ENCODE peak calls at places on chromosomes 4 and X, in ten cellular contexts. J is endothelial cell of umbilical vein, B is psoas muscle, W is stomach, Q is pancreas, P is IMR-90, Z is OCI-LY7, M is left ventricle myocardium inferior, T is fibroblast of lung, A is body of pancreas. C is an unnamed sample.

GRCh38 chrX:23871905-23872546 is 35.7 kb downstream of the APOO start:
- DNase-seq in W (no peak), M (no peak), B (no peak), T (peak), P (no peak), Z (no peak), Q (no peak), A (no peak), J (no peak), C (no peak)

GRCh38 chr4:17770845-17771244 is 10.6 kb downstream of the FAM184B start:
- DNase-seq in T (no peak), Z (no peak), W (no peak), J (no peak), A (no peak), Q (no peak), B (no peak), M (no peak), P (no peak), C (no peak)

GRCh38 chrX:127708155-127708554 is 344.0 kb downstream of the ACTRT1 start:
- DNase-seq in W (no peak), M (no peak), J (no peak), T (no peak), P (no peak), Z (no peak), A (no peak), Q (no peak), B (no peak), C (no peak)

GRCh38 chr4:174037049-174037448 is 246.4 kb downstream of the FBXO8 start:
- DNase-seq in P (no peak), Q (no peak), T (no peak), M (no peak), A (no peak), Z (no peak), W (no peak), B (no peak), J (no peak), C (no peak)

GRCh38 chrX:141945415-141945814 is 41.7 kb downstream of the MAGEC1 start:
- DNase-seq in B (no peak), A (no peak), W (no peak), J (no peak), Q (no peak), M (no peak), P (no peak), T (no peak), Z (no peak), C (no peak)

GRCh38 chrX:10656214-10656613 is 35.8 kb upstream of the MID1 start:
- DNase-seq in M (no peak), T (no peak), J (no peak), Z (no peak), B (no peak), W (no peak), Q (no peak), A (no peak), P (no peak), C (peak)

GRCh38 chrX:111519215-111519614 is 7.8 kb downstream of the SERTM2 start:
- DNase-seq in M (no peak), Q (no peak), B (no peak), Z (no peak), T (peak), J (no peak), P (peak), A (no peak), W (no peak), C (no peak)

GRCh38 chrX:45801554-45801953 is 600.9 kb upstream of the DIPK2B start:
- DNase-seq in Q (no peak), P (peak), B (no peak), A (no peak), M (no peak), J (peak), Z (peak), T (peak), W (no peak), C (no peak)

GRCh38 chr4:100803751-100804150 is 285.9 kb upstream of the EMCN start:
- DNase-seq in J (no peak), M (no peak), B (no peak), Q (no peak), P (no peak), Z (no peak), T (no peak), A (no peak), W (no peak), C (no peak)

GRCh38 chr4:112213091-112213490 is 18.5 kb upstream of the AP1AR start:
- DNase-seq in T (no peak), J (no peak), B (no peak), Q (no peak), M (no peak), Z (peak), A (no peak), P (no peak), W (no peak), C (peak)

GRCh38 chr4:25367004-25367621 is 9.9 kb upstream of the ANAPC4 start:
- DNase-seq in P (peak), B (no peak), Q (no peak), W (no peak), J (peak), M (no peak), Z (peak), A (no peak), T (peak), C (no peak)

GRCh38 chr4:115370012-115370411 is 256.6 kb upstream of the NDST4 start:
- DNase-seq in B (no peak), W (no peak), M (no peak), Z (no peak), J (no peak), P (no peak), A (no peak), Q (no peak), T (no peak), C (no peak)

GRCh38 chr4:48913346-48913745 is 6.8 kb upstream of the OCIAD2 start:
- DNase-seq in P (peak), T (peak), A (no peak), Z (no peak), J (peak), Q (no peak), M (no peak), W (no peak), B (no peak), C (no peak)

GRCh38 chrX:44884944-44885343 is 12.0 kb downstream of the KDM6A start:
- DNase-seq in M (no peak), Z (no peak), A (no peak), B (no peak), T (no peak), Q (no peak), J (no peak), P (no peak), W (no peak), C (no peak)

GRCh38 chr4:184059099-184059498 is 154.0 kb downstream of the STOX2 start:
- DNase-seq in W (no peak), P (no peak), J (no peak), T (no peak), Z (no peak), A (no peak), Q (no peak), B (no peak), M (no peak), C (no peak)

GRCh38 chr4:77817304-77818076 is 1.7 kb downstream of the CNOT6L start:
- DNase-seq in M (no peak), Z (peak), Q (no peak), T (no peak), P (no peak), J (no peak), W (no peak), A (peak), B (no peak), C (peak)

GRCh38 chr4:138734746-138735145 is 280.8 kb upstream of the NOCT start:
- DNase-seq in W (no peak), T (peak), M (no peak), Z (no peak), J (peak), P (peak), A (no peak), Q (no peak), B (no peak), C (no peak)

GRCh38 chr4:112840061-112840460 is 203.1 kb downstream of the LARP7 start:
- DNase-seq in J (no peak), Q (no peak), W (no peak), M (no peak), A (no peak), T (no peak), Z (no peak), B (no peak), P (peak), C (no peak)

GRCh38 chr4:137650051-137650450 is 117.8 kb upstream of the PCDH18 start:
- DNase-seq in A (no peak), Z (no peak), P (peak), Q (no peak), B (no peak), T (peak), M (no peak), J (no peak), W (no peak), C (no peak)

GRCh38 chr4:121462660-121463261 is 81.9 kb upstream of the QRFPR start:
- DNase-seq in P (peak), J (peak), Q (no peak), Z (peak), A (peak), T (peak), B (no peak), M (no peak), W (peak), C (peak)

GRCh38 chr4:124334119-124334518 is 378.4 kb downstream of the ANKRD50 start:
- DNase-seq in J (peak), B (no peak), M (no peak), Q (no peak), P (peak), T (peak), Z (peak), W (no peak), A (no peak), C (peak)

GRCh38 chrX:120781416-120781815 is 94.2 kb downstream of the CT47B1 start:
- DNase-seq in P (no peak), Q (no peak), A (no peak), W (no peak), M (no peak), B (no peak), Z (no peak), T (peak), J (peak), C (no peak)

GRCh38 chrX:26597981-26598380 is 382.0 kb downstream of the MAGEB5 start:
- DNase-seq in T (no peak), A (no peak), W (no peak), J (no peak), M (no peak), P (peak), Z (no peak), B (no peak), Q (no peak), C (no peak)

GRCh38 chr4:114677346-114677979 is 78.9 kb downstream of the UGT8 start:
- DNase-seq in B (no peak), Q (no peak), A (no peak), M (no peak), W (no peak), T (no peak), P (no peak), J (no peak), Z (no peak), C (no peak)

GRCh38 chr4:145528601-145529000 is 46.9 kb downstream of the SMAD1 start:
- DNase-seq in Z (no peak), A (no peak), Q (no peak), T (no peak), P (no peak), W (no peak), B (no peak), J (no peak), M (no peak), C (no peak)

GRCh38 chr4:107792691-107793090 is 32.0 kb upstream of the SGMS2 start:
- DNase-seq in P (no peak), Q (no peak), A (no peak), B (no peak), Z (no peak), J (no peak), M (no peak), W (no peak), T (no peak), C (no peak)

GRCh38 chr4:107794001-107794400 is 30.7 kb upstream of the SGMS2 start:
- DNase-seq in W (no peak), Z (no peak), P (no peak), B (no peak), Q (no peak), T (no peak), A (no peak), M (no peak), J (no peak), C (peak)

DNA sequence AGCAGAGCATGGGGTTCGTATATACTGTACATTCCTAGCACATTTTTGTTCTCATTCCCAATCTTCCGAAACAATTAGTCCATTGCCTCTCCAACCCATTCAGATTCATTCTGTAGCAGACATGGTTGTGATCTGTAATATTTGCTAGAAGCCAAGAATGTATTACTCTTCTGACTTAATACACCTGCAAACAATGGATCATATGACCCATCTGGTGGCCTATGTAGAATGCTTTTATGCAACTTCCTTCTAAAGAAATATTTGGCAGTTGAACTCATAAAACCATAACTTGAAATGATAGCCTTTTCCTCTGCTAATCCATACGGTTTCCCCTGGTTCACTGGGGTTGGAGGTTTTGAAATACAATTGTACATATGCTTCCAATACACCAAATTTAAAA is 32.8 kb upstream of the SGMS2 start:
- DNase-seq in Z (no peak), M (no peak), P (no peak), T (no peak), J (peak), W (no peak), B (no peak), A (no peak), Q (no peak), C (no peak)
- H3K27ac ChIP-seq in Z (no peak), M (no peak), P (no peak), T (no peak), J (no peak), W (no peak), B (no peak), A (no peak), Q (no peak), C (no peak)

DNA sequence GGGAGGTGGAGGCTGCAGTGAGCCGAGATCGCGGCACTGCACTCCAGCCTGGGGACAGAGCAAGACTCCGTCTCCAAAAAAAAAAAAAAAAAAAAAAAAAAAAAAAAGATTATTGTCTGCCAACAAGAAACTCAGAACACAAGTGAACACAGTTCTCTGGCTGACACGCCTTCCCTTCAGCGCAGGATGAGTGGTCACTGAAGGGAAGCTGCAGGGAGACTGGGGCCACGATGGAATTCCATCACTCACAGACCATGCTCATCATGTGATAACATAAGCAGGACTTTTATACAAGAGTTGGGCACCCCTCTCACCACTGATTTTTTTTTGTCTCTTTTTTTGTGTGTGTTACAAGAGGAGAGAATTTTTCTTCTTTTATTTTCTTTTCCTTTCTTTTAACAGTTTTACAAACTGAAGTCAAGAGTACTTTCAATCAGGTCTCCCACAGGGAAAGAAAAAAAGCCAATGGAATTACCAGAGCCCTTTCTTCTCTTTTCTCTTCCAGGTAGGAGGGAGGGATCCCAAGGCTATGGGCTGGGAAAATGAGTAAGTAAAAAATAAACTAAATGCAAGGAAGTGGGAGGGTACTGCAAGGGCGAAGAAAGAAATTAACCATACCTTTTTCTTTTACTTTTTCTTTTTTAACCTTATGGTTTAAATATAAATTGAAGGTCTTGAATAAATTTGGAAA is 435.6 kb downstream of the GPM6A start:
- DNase-seq in W (no peak), Z (no peak), Q (no peak), P (no peak), J (no peak), T (no peak), A (no peak), B (no peak), M (no peak), C (no peak)
- TF ChIP-seq CTCF in W (no peak), Z (no peak), Q (no peak), P (no peak), J (no peak), T (no peak), A (no peak), B (no peak), M (no peak), C (no peak)

GRCh38 chr4:7148337-7148736 is 44.0 kb upstream of the SORCS2 start:
- DNase-seq in J (no peak), M (no peak), P (no peak), B (no peak), A (no peak), Q (no peak), T (no peak), W (no peak), Z (no peak), C (no peak)

GRCh38 chr4:7150083-7150635 is 42.2 kb upstream of the SORCS2 start:
- DNase-seq in T (no peak), M (no peak), B (no peak), P (no peak), Z (no peak), J (no peak), A (no peak), Q (no peak), W (no peak), C (no peak)

GRCh38 chr4:7154351-7154981 is 37.9 kb upstream of the SORCS2 start:
- DNase-seq in J (no peak), W (no peak), Z (no peak), P (no peak), M (no peak), B (peak), A (no peak), Q (peak), T (no peak), C (no peak)

GRCh38 chr4:7153711-7154110 is 38.6 kb upstream of the SORCS2 start:
- DNase-seq in A (no peak), T (no peak), P (no peak), M (no peak), W (no peak), Z (no peak), J (no peak), B (peak), Q (peak), C (no peak)

DNA sequence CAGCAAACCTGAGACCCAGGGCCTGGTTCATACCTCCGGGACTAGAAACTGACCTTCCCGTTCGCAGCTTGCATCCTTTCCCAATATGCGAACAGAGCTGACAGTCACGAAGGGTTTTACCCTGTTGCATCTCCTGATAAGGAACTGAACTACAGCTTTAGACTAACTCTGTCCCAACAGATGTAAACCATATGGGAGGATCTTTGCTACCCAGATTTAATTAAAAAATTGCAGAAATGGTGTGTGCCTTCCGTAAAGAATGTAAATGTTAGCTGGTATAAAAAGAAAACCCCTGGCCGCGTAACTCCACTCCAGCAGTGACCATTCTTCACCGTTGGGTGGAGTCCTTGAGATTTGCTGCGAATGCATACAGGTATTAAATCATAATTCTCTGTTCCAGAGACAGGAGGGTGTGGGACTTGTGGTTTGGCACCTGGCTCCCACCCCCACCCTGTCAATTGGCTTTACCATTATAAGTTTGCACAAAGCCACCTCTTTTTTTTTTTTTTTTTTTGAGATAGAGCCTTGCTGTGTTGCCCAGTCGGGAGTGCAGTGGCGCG is 40.6 kb upstream of the SORCS2 start:
- DNase-seq in Q (no peak), A (no peak), W (no peak), Z (no peak), M (no peak), T (no peak), J (no peak), P (no peak), B (no peak), C (no peak)
- H3K27ac ChIP-seq in Q (no peak), A (no peak), W (no peak), Z (no peak), M (no peak), T (no peak), J (no peak), P (no peak), B (no peak), C (no peak)

DNA sequence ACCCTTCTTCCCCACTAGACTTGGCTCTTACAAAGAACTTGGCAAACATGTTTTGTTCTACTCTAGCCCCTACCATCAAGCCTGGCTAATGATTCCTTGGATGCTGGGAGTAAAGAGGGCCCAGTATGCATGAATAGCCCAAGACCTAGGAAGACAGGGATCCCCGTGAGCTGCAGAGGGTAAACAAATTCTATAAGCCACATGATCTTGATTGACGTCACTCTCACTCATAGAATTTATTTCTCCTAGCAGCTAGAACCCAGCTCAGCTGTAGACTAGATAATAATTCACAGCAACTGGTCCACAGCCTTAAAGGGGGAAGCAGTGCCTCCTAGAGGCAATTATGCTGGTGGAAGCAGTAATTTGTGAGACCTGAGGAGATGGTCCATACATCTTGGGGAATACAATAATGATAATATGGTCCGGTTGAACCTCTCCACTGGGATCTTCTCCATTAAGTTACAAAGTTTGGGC is 16.1 kb upstream of the USO1 start:
- DNase-seq in T (no peak), P (no peak), Q (no peak), Z (no peak), J (no peak), B (no peak), M (no peak), W (no peak), A (no peak), C (peak)
- TF ChIP-seq CTCF in T (peak), P (peak), Q (no peak), Z (peak), J (no peak), B (peak), M (peak), W (no peak), A (peak), C (peak)

GRCh38 chr4:73902038-73902637 is 32.9 kb downstream of the CXCL1 start:
- DNase-seq in Z (no peak), P (peak), A (no peak), T (no peak), Q (no peak), W (no peak), M (no peak), B (no peak), J (no peak), C (no peak)

GRCh38 chr4:73897380-73898136 is 28.4 kb downstream of the CXCL1 start:
- DNase-seq in Q (no peak), Z (no peak), M (no peak), B (no peak), P (peak), T (peak), J (no peak), W (no peak), A (no peak), C (no peak)

GRCh38 chr4:73904491-73904890 is 35.3 kb downstream of the CXCL1 start:
- DNase-seq in Z (no peak), M (peak), B (no peak), W (no peak), J (no peak), T (peak), Q (no peak), P (no peak), A (no peak), C (no peak)

GRCh38 chr4:73899321-73899720 is 30.1 kb downstream of the CXCL1 start:
- DNase-seq in Z (no peak), B (no peak), T (no peak), W (no peak), Q (no peak), M (no peak), A (no peak), J (no peak), P (no peak), C (no peak)

DNA sequence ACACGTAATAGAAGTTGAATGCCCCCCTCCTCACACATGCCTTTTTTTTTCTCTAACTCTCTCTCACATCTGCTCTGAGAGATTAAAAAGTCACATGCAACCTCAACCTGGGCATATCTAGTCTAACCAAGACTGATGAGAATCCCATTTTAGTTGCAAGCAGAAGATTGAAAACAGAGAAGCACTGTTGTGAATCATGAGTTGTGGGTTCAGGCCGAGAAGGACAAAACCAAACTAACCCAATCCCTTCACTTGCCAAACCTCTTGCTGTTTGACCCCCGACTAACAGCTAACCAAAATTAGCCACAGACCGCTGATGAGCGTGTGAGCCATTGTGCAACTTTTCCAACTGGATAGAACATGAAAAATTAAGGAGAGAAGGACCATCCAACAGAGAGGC is 31.8 kb downstream of the CXCL1 start:
- DNase-seq in Z (no peak), A (no peak), B (no peak), T (peak), J (no peak), M (no peak), W (no peak), P (peak), Q (no peak), C (no peak)
- H3K27ac ChIP-seq in Z (no peak), A (no peak), B (no peak), T (no peak), J (no peak), M (no peak), W (no peak), P (no peak), Q (no peak), C (no peak)

C was measured in colonic mucosa.